ENCODE peak calls at places on chromosomes 3 and 15, in five cellular contexts. L is left colon, F is cerebellum, N is left ventricle myocardium superior, J is substantia nigra. E is an unnamed sample.

GRCh38 chr15:80179025-80179759 is 26.4 kb downstream of the FAH start:
- DNase-seq in L (no peak), F (no peak), N (no peak), J (no peak), E (no peak)

GRCh38 chr3:55571913-55572312 is 84.8 kb upstream of the WNT5A start:
- DNase-seq in L (peak; percentile 33), F (peak; percentile 13), N (peak; percentile 81), J (no peak), E (no peak)

GRCh38 chr15:49696441-49696840 is 75.6 kb downstream of the DTWD1 start:
- DNase-seq in L (no peak), F (no peak), N (no peak), J (no peak), E (no peak)

GRCh38 chr3:59422312-59422711 is 372.5 kb upstream of the CFAP20DC start:
- DNase-seq in L (no peak), F (no peak), N (no peak), J (no peak), E (peak; percentile 25)

GRCh38 chr3:158407844-158408517 is 163.0 kb upstream of the MLF1 start:
- DNase-seq in L (no peak), F (no peak), N (no peak), J (no peak), E (no peak)

GRCh38 chr3:181687190-181687589 is 24.5 kb upstream of the SOX2 start:
- DNase-seq in L (no peak), F (no peak), N (no peak), J (no peak), E (no peak)

GRCh38 chr15:36970522-36970921 is 129.8 kb downstream of the MEIS2 start:
- DNase-seq in L (peak; percentile 3), F (no peak), N (no peak), J (no peak), E (no peak)

GRCh38 chr3:11331101-11331500 is 58.9 kb downstream of the ATG7 start:
- DNase-seq in L (no peak), F (no peak), N (no peak), J (no peak), E (no peak)

GRCh38 chr15:72341361-72341760 is 21.4 kb upstream of the CELF6 start:
- DNase-seq in L (no peak), F (no peak), N (no peak), J (no peak), E (no peak)

GRCh38 chr15:82663186-82663600 is 16.0 kb upstream of the CPEB1 start:
- DNase-seq in L (peak; percentile 71), F (no peak), N (peak; percentile 66), J (no peak), E (peak; percentile 70)

GRCh38 chr3:128273116-128273840 is 120.0 kb downstream of the EEFSEC start:
- DNase-seq in L (no peak), F (no peak), N (peak; percentile 73), J (no peak), E (no peak)

GRCh38 chr3:53796161-53796560 is 50.1 kb downstream of the CHDH start:
- DNase-seq in L (peak; percentile 52), F (peak; percentile 95), N (peak; percentile 83), J (peak; percentile 33), E (no peak)

GRCh38 chr3:16329792-16330061 is 64.7 kb downstream of the OXNAD1 start:
- DNase-seq in L (no peak), F (peak; percentile 46), N (no peak), J (no peak), E (no peak)

GRCh38 chr3:38549957-38550840 is 54.1 kb downstream of the EXOG start:
- DNase-seq in L (no peak), F (no peak), N (no peak), J (no peak), E (no peak)

GRCh38 chr3:132083583-132084372 is 49.0 kb upstream of the CPNE4 start:
- DNase-seq in L (no peak), F (no peak), N (no peak), J (no peak), E (no peak)

GRCh38 chr15:72740202-72740601 is 43.4 kb downstream of the ADPGK start:
- DNase-seq in L (no peak), F (no peak), N (no peak), J (no peak), E (peak; percentile 56)

GRCh38 chr3:109178701-109179100 is 42.2 kb downstream of the C3orf85 start:
- DNase-seq in L (no peak), F (no peak), N (no peak), J (no peak), E (no peak)

GRCh38 chr3:121436641-121437040 is 109.1 kb downstream of the POLQ start:
- DNase-seq in L (no peak), F (peak; percentile 10), N (no peak), J (no peak), E (no peak)

GRCh38 chr3:12916159-12916558 is 74.8 kb upstream of the RPL32 start:
- DNase-seq in L (no peak), F (no peak), N (no peak), J (no peak), E (peak; percentile 63)

GRCh38 chr3:196186661-196187573 is 24.3 kb downstream of the ZDHHC19 start:
- DNase-seq in L (no peak), F (peak; percentile 62), N (no peak), J (no peak), E (peak; percentile 71)

GRCh38 chr3:111073186-111073585 is 1.6 kb downstream of the NECTIN3 start:
- DNase-seq in L (no peak), F (no peak), N (no peak), J (no peak), E (no peak)

GRCh38 chr3:155497930-155498647 is 204.6 kb upstream of the STRIT1 start:
- DNase-seq in L (no peak), F (no peak), N (no peak), J (no peak), E (no peak)

GRCh38 chr3:175340338-175341015 is 481.3 kb downstream of the NAALADL2 start:
- DNase-seq in L (no peak), F (no peak), N (no peak), J (no peak), E (no peak)

GRCh38 chr15:94576889-94577533 is 345.6 kb downstream of the MCTP2 start:
- DNase-seq in L (peak; percentile 18), F (no peak), N (no peak), J (no peak), E (peak; percentile 9)

GRCh38 chr3:127716334-127716733 is 43.6 kb downstream of the ABTB1 start:
- DNase-seq in L (no peak), F (no peak), N (no peak), J (no peak), E (no peak)

GRCh38 chr3:31572605-31573459 is 40.1 kb downstream of the STT3B start:
- DNase-seq in L (no peak), F (no peak), N (no peak), J (no peak), E (no peak)

GRCh38 chr3:126113733-126114132 is 29.8 kb upstream of the SLC41A3 start:
- DNase-seq in L (no peak), F (no peak), N (no peak), J (no peak), E (no peak)

GRCh38 chr3:45793482-45794176 is 2.7 kb downstream of the SLC6A20 start:
- DNase-seq in L (no peak), F (no peak), N (no peak), J (no peak), E (no peak)

GRCh38 chr3:106688463-106688862 is 688.8 kb upstream of the CCDC54 start:
- DNase-seq in L (no peak), F (no peak), N (no peak), J (no peak), E (no peak)

GRCh38 chr3:49901351-49902339 is 2.0 kb downstream of the MST1R start:
- DNase-seq in L (no peak), F (no peak), N (no peak), J (no peak), E (peak; percentile 75)

GRCh38 chr15:46441294-46442062 is 806.6 kb downstream of the SQOR start:
- DNase-seq in L (no peak), F (no peak), N (no peak), J (no peak), E (no peak)

GRCh38 chr3:165522371-165522770 is 314.9 kb downstream of the BCHE start:
- DNase-seq in L (no peak), F (peak; percentile 40), N (no peak), J (no peak), E (no peak)

GRCh38 chr15:56821721-56822425 is 88.6 kb upstream of the ZNF280D start:
- DNase-seq in L (peak; percentile 57), F (peak; percentile 53), N (peak; percentile 47), J (no peak), E (peak; percentile 42)

GRCh38 chr3:52183786-52184445 is 14.0 kb upstream of the ALAS1 start:
- DNase-seq in L (no peak), F (no peak), N (peak; percentile 53), J (no peak), E (no peak)

GRCh38 chr15:88207565-88207964 is 49.0 kb downstream of the NTRK3 start:
- DNase-seq in L (no peak), F (no peak), N (no peak), J (no peak), E (no peak)

GRCh38 chr3:11566916-11567315 is 76.8 kb downstream of the VGLL4 start:
- DNase-seq in L (no peak), F (no peak), N (no peak), J (no peak), E (no peak)